ENCODE peak calls at places on chromosomes 5 and 9, in six cellular contexts. K, S, Z, E, U and T are unnamed samples.

GRCh38 chr5:128274441-128274840 is 190.9 kb downstream of the SLC12A2 start:
- DNase-seq in K (no peak), S (no peak), Z (no peak), E (no peak), U (peak), T (no peak)

GRCh38 chr9:1210954-1211353 is 160.8 kb downstream of the DMRT2 start:
- DNase-seq in K (no peak), S (no peak), Z (no peak), E (no peak), U (no peak), T (no peak)

GRCh38 chr5:388266-389196 is 54.4 kb upstream of the EXOC3 start:
- DNase-seq in K (no peak), S (no peak), Z (no peak), E (no peak), U (no peak), T (no peak)

GRCh38 chr5:22023784-22024183 is 829.4 kb downstream of the CDH12 start:
- DNase-seq in K (no peak), S (no peak), Z (no peak), E (no peak), U (no peak), T (no peak)

GRCh38 chr5:65075623-65076250 is 307.0 kb downstream of the CWC27 start:
- DNase-seq in K (no peak), S (no peak), Z (no peak), E (no peak), U (no peak), T (no peak)

GRCh38 chr9:134724231-134724911 is 82.8 kb downstream of the COL5A1 start:
- DNase-seq in K (no peak), S (no peak), Z (no peak), E (no peak), U (no peak), T (no peak)

GRCh38 chr9:93205045-93205768 is 21.3 kb downstream of the WNK2 start:
- DNase-seq in K (no peak), S (no peak), Z (no peak), E (peak), U (peak), T (peak)

GRCh38 chr9:124345063-124345462 is 70.2 kb downstream of the PSMB7 start:
- DNase-seq in K (no peak), S (no peak), Z (no peak), E (peak), U (no peak), T (no peak)

GRCh38 chr9:5321058-5321457 is 16.5 kb upstream of the RLN2 start:
- DNase-seq in K (no peak), S (no peak), Z (no peak), E (no peak), U (no peak), T (no peak)

GRCh38 chr5:67724412-67725135 is 491.0 kb upstream of the PIK3R1 start:
- DNase-seq in K (no peak), S (no peak), Z (no peak), E (no peak), U (no peak), T (no peak)

GRCh38 chr5:150595466-150596031 is 44.9 kb upstream of the SYNPO start:
- DNase-seq in K (no peak), S (peak), Z (no peak), E (no peak), U (no peak), T (no peak)

GRCh38 chr9:97768731-97769130 is 71.6 kb upstream of the XPA start:
- DNase-seq in K (no peak), S (no peak), Z (no peak), E (no peak), U (no peak), T (no peak)

GRCh38 chr5:78065663-78066062 is 228.8 kb downstream of the AP3B1 start:
- DNase-seq in K (no peak), S (no peak), Z (no peak), E (no peak), U (no peak), T (no peak)

GRCh38 chr9:76859860-76860259 is 46.1 kb downstream of the PRUNE2 start:
- DNase-seq in K (no peak), S (no peak), Z (no peak), E (no peak), U (no peak), T (no peak)

GRCh38 chr5:18699681-18700080 is 1065.4 kb downstream of the TAF11L14 start:
- DNase-seq in K (no peak), S (no peak), Z (no peak), E (no peak), U (no peak), T (no peak)

GRCh38 chr5:123515904-123516303 is 3.9 kb downstream of the CSNK1G3 start:
- DNase-seq in K (peak), S (no peak), Z (no peak), E (no peak), U (no peak), T (no peak)

GRCh38 chr9:71859939-71860338 is 51.1 kb downstream of the ABHD17B start:
- DNase-seq in K (no peak), S (no peak), Z (no peak), E (no peak), U (no peak), T (no peak)

GRCh38 chr5:15326932-15327331 is 173.0 kb upstream of the FBXL7 start:
- DNase-seq in K (no peak), S (no peak), Z (no peak), E (no peak), U (no peak), T (no peak)

GRCh38 chr9:135081731-135082130 is 5.7 kb upstream of the OLFM1 start:
- DNase-seq in K (no peak), S (no peak), Z (no peak), E (no peak), U (no peak), T (no peak)

GRCh38 chr5:135843571-135844337 is 9.3 kb downstream of the SLC25A48 start:
- DNase-seq in K (no peak), S (no peak), Z (no peak), E (no peak), U (no peak), T (no peak)

GRCh38 chr9:87545858-87546257 is 48.2 kb downstream of the DAPK1 start:
- DNase-seq in K (no peak), S (peak), Z (no peak), E (no peak), U (no peak), T (no peak)

GRCh38 chr9:91040371-91041215 is 239.0 kb downstream of the SYK start:
- DNase-seq in K (no peak), S (no peak), Z (no peak), E (no peak), U (no peak), T (no peak)

GRCh38 chr5:117095803-117096332 is 521.2 kb upstream of the SEMA6A start:
- DNase-seq in K (no peak), S (no peak), Z (no peak), E (no peak), U (no peak), T (no peak)

GRCh38 chr9:112334319-112334828 is 955 bp upstream of the PTBP3 start:
- DNase-seq in K (peak), S (peak), Z (peak), E (peak), U (no peak), T (no peak)

GRCh38 chr9:4196376-4196775 is 103.5 kb downstream of the GLIS3 start:
- DNase-seq in K (no peak), S (no peak), Z (no peak), E (no peak), U (no peak), T (no peak)

GRCh38 chr9:70602364-70603019 is 188.0 kb upstream of the KLF9 start:
- DNase-seq in K (peak), S (peak), Z (no peak), E (peak), U (peak), T (peak)

GRCh38 chr5:149168276-149168675 is 27.0 kb downstream of the ABLIM3 start:
- DNase-seq in K (no peak), S (no peak), Z (no peak), E (no peak), U (no peak), T (no peak)

GRCh38 chr9:129384138-129384886 is 206.3 kb upstream of the IER5L start:
- DNase-seq in K (no peak), S (no peak), Z (no peak), E (no peak), U (no peak), T (no peak)